ENCODE peak calls at places on chromosomes 4 and X, in four cellular contexts. T is left ventricle myocardium superior; K is NCI-H1105 treated with DMSO at 0.1 percent for 48 hours; Q is activated CD4-positive, alpha-beta T cell treated with anti-CD3 and anti-CD28 coated beads, Interleukin-2, amount 50 U/mL, for 1 hour. J is an unnamed sample.

GRCh38 chrX:73262991-73263390 is 48.3 kb upstream of the NAP1L2 start:
- DNase-seq in T (no peak), K (peak), Q (no peak), J (no peak)

GRCh38 chr4:120893314-120893713 is 29.2 kb downstream of the PRDM5 start:
- DNase-seq in T (no peak), K (no peak), Q (no peak), J (no peak)

GRCh38 chrX:124395145-124395858 is 48.9 kb downstream of the SH2D1A start:
- DNase-seq in T (no peak), K (no peak), Q (no peak), J (no peak)

GRCh38 chrX:132017431-132018185 is 5.5 kb upstream of the STK26 start:
- DNase-seq in T (no peak), K (no peak), Q (no peak), J (no peak)

GRCh38 chr4:158253350-158253980 is 43.2 kb downstream of the TMEM144 start:
- DNase-seq in T (no peak), K (peak), Q (peak), J (no peak)

GRCh38 chrX:6095469-6095868 is 133.2 kb downstream of the NLGN4X start:
- DNase-seq in T (no peak), K (peak), Q (no peak), J (no peak)

GRCh38 chr4:65561164-65561563 is 109.1 kb downstream of the EPHA5 start:
- DNase-seq in T (no peak), K (no peak), Q (no peak), J (no peak)

GRCh38 chrX:117510453-117510852 is 606.2 kb downstream of the KLHL13 start:
- DNase-seq in T (no peak), K (no peak), Q (no peak), J (no peak)

GRCh38 chrX:153190384-153190783 is 11.3 kb downstream of the MAGEA1 start:
- DNase-seq in T (no peak), K (no peak), Q (no peak), J (no peak)

GRCh38 chr4:17781072-17781830 is at the start of gene FAM184B:
- DNase-seq in T (no peak), K (peak), Q (no peak), J (peak)

GRCh38 chr4:86529450-86529849 is 64.7 kb upstream of the PTPN13 start:
- DNase-seq in T (no peak), K (no peak), Q (no peak), J (no peak)

GRCh38 chr4:123673971-123674370 is 277.4 kb downstream of the SPRY1 start:
- DNase-seq in T (no peak), K (no peak), Q (no peak), J (no peak)

GRCh38 chrX:112688242-112688641 is 8.5 kb upstream of the LHFPL1 start:
- DNase-seq in T (no peak), K (no peak), Q (no peak), J (no peak)

GRCh38 chrX:152831391-152831790 is 528 bp downstream of the NSDHL start:
- DNase-seq in T (no peak), K (no peak), Q (no peak), J (no peak)

GRCh38 chr4:100257567-100257966 is 67.3 kb upstream of the DDIT4L start:
- DNase-seq in T (no peak), K (no peak), Q (no peak), J (no peak)

GRCh38 chrX:65781845-65782244 is 114.4 kb downstream of the MSN start:
- DNase-seq in T (no peak), K (no peak), Q (no peak), J (no peak)

GRCh38 chr4:76874176-76874575 is 23.8 kb downstream of the SOWAHB start:
- DNase-seq in T (no peak), K (no peak), Q (no peak), J (no peak)